ENCODE peak calls at places on chromosome 1, in nine cellular contexts. V is H1, R is fibroblast of lung, I is neural progenitor cell, Z is heart left ventricle, Q is thoracic aorta, N is Caco-2, H is mucosa of descending colon, T is pancreas. S is an unnamed sample. For H3K36me3, the result is how much of the 10 kb centered on the place peaks cover.

GRCh38 chr1:210342986-210343780 is 14.5 kb downstream of the HHAT start:
- DNase-seq in Q (no peak), T (no peak), N (no peak), R (no peak), I (no peak), H (no peak), Z (no peak), V (no peak), S (no peak)

GRCh38 chr1:246091477-246091876 is 415.6 kb downstream of the SMYD3 start:
- DNase-seq in I (no peak), R (peak), Q (no peak), V (no peak), Z (no peak), H (no peak), N (no peak), T (no peak), S (no peak)

GRCh38 chr1:226574591-226575435 is 26.2 kb downstream of the STUM start:
- DNase-seq in V (no peak), H (no peak), T (no peak), Z (no peak), N (no peak), Q (no peak), I (no peak), R (no peak), S (no peak)

GRCh38 chr1:2283371-2283990 is 55.4 kb downstream of the SKI start:
- DNase-seq in Z (no peak), Q (no peak), T (peak), N (no peak), R (no peak), I (no peak), H (peak), V (no peak), S (no peak)

GRCh38 chr1:23624440-23624839 is 65.1 kb upstream of the ID3 start:
- DNase-seq in H (no peak), T (no peak), R (no peak), I (no peak), Q (no peak), N (no peak), Z (no peak), V (no peak), S (no peak)

GRCh38 chr1:87927391-87928073 is 598.9 kb downstream of the LMO4 start:
- DNase-seq in V (no peak), Z (no peak), R (peak), T (no peak), Q (no peak), H (no peak), N (no peak), I (no peak), S (no peak)

GRCh38 chr1:106754957-106755356 is 301.5 kb upstream of the PRMT6 start:
- DNase-seq in Q (no peak), V (no peak), H (no peak), N (no peak), I (no peak), T (no peak), Z (no peak), R (no peak), S (no peak)

GRCh38 chr1:55250399-55251075 is 35.4 kb upstream of the USP24 start:
- DNase-seq in H (no peak), R (peak), N (no peak), T (no peak), Q (no peak), V (no peak), I (no peak), Z (peak), S (no peak)

GRCh38 chr1:76866566-76866965 is 714 bp upstream of the ST6GALNAC5 start:
- DNase-seq in V (no peak), Z (no peak), Q (no peak), H (no peak), R (peak), I (no peak), N (no peak), T (no peak), S (no peak)

DNA sequence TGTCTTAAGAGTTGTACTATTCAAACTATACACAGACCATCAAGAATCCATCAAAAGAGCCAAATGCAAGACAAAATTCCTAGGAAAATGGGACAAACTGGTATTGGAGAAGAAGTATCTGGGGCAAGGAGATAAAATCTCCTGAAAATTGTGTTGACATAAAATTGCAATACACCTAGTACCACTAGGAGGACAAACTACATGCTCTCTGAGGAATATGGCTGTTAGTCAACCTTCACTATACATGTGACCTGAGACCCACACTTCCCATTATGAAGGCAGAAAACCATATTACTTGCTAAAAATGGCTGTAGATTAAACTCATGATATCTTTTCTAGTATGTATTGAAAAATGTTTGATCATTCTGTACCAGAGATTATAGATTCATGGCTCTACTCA is 30.0 kb downstream of the IRF2BP2 start:
- DNase-seq in H (no peak), R (no peak), N (no peak), T (no peak), Q (no peak), I (no peak), Z (no peak), V (no peak), S (no peak)
- TF ChIP-seq CTCF in H (no peak), R (no peak), N (peak), T (no peak), Q (no peak), I (peak), Z (no peak), V (no peak), S (peak)

GRCh38 chr1:247448107-247448778 is 9.7 kb downstream of the OR2B11 start:
- DNase-seq in R (peak), N (peak), Q (no peak), T (peak), I (peak), V (peak), Z (peak), H (peak), S (peak)
- H3K4me3 ChIP-seq in R (peak), N (peak), Q (peak), T (peak), I (peak), V (peak), Z (peak), H (no peak), S (peak)

DNA sequence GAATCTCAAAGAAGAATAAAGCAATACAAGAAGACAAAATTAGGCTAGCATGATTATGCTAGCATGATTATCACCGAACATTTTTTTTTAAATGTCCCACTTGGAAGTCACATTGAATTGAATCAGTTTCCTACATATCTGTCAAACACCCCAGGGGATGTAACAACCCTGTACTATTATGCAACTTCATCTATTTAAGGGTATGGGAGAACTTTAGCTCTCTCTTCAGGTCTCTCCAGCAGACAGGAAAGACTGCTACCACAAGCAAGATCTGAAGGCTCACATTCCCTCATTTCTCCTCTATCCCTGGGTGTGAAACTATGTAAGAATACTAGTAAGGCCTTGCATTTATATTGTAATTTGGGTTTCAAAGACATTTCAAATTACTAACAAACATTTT is 52.8 kb downstream of the EDEM3 start:
- DNase-seq in V (no peak), Q (no peak), R (no peak), H (no peak), T (no peak), Z (no peak), N (no peak), I (no peak), S (no peak)
- H3K36me3 ChIP-seq in V (under half), Q (under half), R (under half), H (under half), T (under half), Z (under half), N (under half), I (under half), S (under half)

GRCh38 chr1:234188454-234188792 is 184.8 kb upstream of the COA6 start:
- DNase-seq in R (no peak), I (peak), Q (no peak), N (no peak), V (peak), T (no peak), H (no peak), Z (no peak), S (no peak)
- TF ChIP-seq CTCF in R (no peak), I (peak), Q (no peak), N (peak), V (peak), T (no peak), H (no peak), Z (no peak), S (peak)

S was measured in kidney epithelial cell.